ENCODE peak calls at places on chromosomes 16 and 17, in five cellular contexts. B is amygdala; I is tibial artery; D is HuH-7.5; Y is activated CD4-positive, alpha-beta T cell treated with anti-CD3 and anti-CD28 coated beads, Interleukin-2, amount 10 ng/mL, durations not matched to agents 7 days and 5 days. C is an unnamed sample.

GRCh38 chr16:82788919-82789318 is 162.2 kb downstream of the CDH13 start:
- DNase-seq in I (no peak), D (no peak), B (no peak), Y (no peak), C (no peak)

GRCh38 chr16:27759301-27759871 is 209.4 kb downstream of the KATNIP start:
- DNase-seq in I (no peak), Y (no peak), B (no peak), D (no peak), C (no peak)

GRCh38 chr16:7509919-7510705 is 177.5 kb downstream of the RBFOX1 start:
- DNase-seq in I (no peak), Y (no peak), B (no peak), D (no peak), C (no peak)

GRCh38 chr16:19450186-19450585 is 32.5 kb downstream of the TMC5 start:
- DNase-seq in I (no peak), Y (no peak), B (no peak), D (no peak), C (no peak)

GRCh38 chr17:79932907-79933306 is 93.7 kb upstream of the CBX4 start:
- DNase-seq in D (no peak), I (no peak), Y (no peak), B (no peak), C (no peak)

GRCh38 chr17:82241926-82242697 is 13.3 kb downstream of the SLC16A3 start:
- DNase-seq in D (no peak), Y (no peak), B (no peak), I (no peak), C (no peak)

GRCh38 chr16:27761816-27762215 is 211.9 kb downstream of the KATNIP start:
- DNase-seq in B (no peak), Y (no peak), I (no peak), D (no peak), C (no peak)

GRCh38 chr16:86346034-86346433 is 164.3 kb upstream of the FOXF1 start:
- DNase-seq in Y (no peak), D (no peak), B (no peak), I (no peak), C (no peak)

GRCh38 chr16:4859190-4859899 is 12.1 kb downstream of the UBN1 start:
- DNase-seq in I (no peak), Y (no peak), B (no peak), D (no peak), C (no peak)

GRCh38 chr16:56749806-56750491 is 20.0 kb downstream of the NUP93 start:
- DNase-seq in I (no peak), D (no peak), Y (no peak), B (no peak), C (no peak)

GRCh38 chr17:43998552-43998951 is 5.9 kb upstream of the NAGS start:
- DNase-seq in I (no peak), D (no peak), B (no peak), Y (no peak), C (peak)

GRCh38 chr16:53809088-53809951 is 105.4 kb downstream of the FTO start:
- DNase-seq in D (no peak), Y (no peak), I (no peak), B (no peak), C (peak)

GRCh38 chr17:38636054-38636453 is 30.3 kb upstream of the SRCIN1 start:
- DNase-seq in D (no peak), B (no peak), Y (no peak), I (peak), C (no peak)

GRCh38 chr16:31073823-31074072 is 292 bp downstream of the ZNF668 start:
- DNase-seq in D (no peak), I (no peak), B (no peak), Y (no peak), C (no peak)

C was measured in HS-5.